ENCODE peak calls at places on chromosomes 13 and 19, in four cellular contexts. J, P, U and W are unnamed samples.

GRCh38 chr13:33299626-33300025 is 14.1 kb upstream of the STARD13 start:
- DNase-seq in J (no peak), P (no peak), U (no peak), W (no peak)

GRCh38 chr13:54593504-54593903 is 1564.9 kb downstream of the OLFM4 start:
- DNase-seq in J (no peak), P (no peak), U (no peak), W (no peak)

GRCh38 chr13:24308488-24309020 is 826 bp upstream of the C1QTNF9 start:
- DNase-seq in J (no peak), P (no peak), U (no peak), W (no peak)

GRCh38 chr19:49988433-49988832 is 27.5 kb upstream of the SIGLEC11 start:
- DNase-seq in J (no peak), P (no peak), U (no peak), W (no peak)

GRCh38 chr19:927707-928401 is 2.0 kb downstream of the ARID3A start:
- DNase-seq in J (no peak), P (no peak), U (no peak), W (no peak)

GRCh38 chr13:39347926-39348901 is 254.8 kb downstream of the LHFPL6 start:
- DNase-seq in J (peak), P (no peak), U (no peak), W (no peak)

GRCh38 chr19:51470966-51471365 is 7.4 kb upstream of the CEACAM18 start:
- DNase-seq in J (no peak), P (no peak), U (no peak), W (no peak)

GRCh38 chr19:45882652-45883585 is 3.0 kb downstream of the IRF2BP1 start:
- DNase-seq in J (peak), P (peak), U (peak), W (peak)

GRCh38 chr19:46634045-46634655 is 1.9 kb downstream of the GNG8 start:
- DNase-seq in J (peak), P (no peak), U (no peak), W (peak)

GRCh38 chr19:33376423-33376822 is 2.9 kb downstream of the CEBPG start:
- DNase-seq in J (no peak), P (no peak), U (peak), W (no peak)
- TF ChIP-seq TCF12 in J (no peak), P (no peak), U (no peak), W (no peak)

GRCh38 chr13:114151565-114152284 is 19.3 kb upstream of the RASA3 start:
- DNase-seq in J (no peak), P (no peak), U (no peak), W (no peak)
- TF ChIP-seq YY1 in J (no peak), P (no peak), U (no peak), W (no peak)

DNA sequence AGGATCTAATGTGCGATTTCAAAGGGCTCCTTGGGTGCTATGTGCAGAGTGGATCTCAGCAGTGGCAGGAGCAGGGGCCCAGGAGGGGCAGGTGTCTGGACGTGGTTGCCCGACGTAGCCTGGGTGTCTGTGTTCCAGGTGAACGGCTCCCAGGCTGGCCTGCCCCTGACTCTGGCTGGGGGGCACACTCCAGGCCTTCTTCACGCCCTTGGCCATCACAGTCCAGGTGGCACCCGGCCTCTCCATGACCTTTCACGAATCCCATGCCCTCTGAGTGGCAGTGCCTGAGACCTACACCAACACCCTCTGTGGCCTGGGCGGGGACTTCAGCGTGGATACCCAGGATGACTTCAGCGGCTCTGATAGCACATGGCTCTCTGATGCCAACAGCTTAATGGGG is 11.3 kb upstream of the FXYD3 start:
- DNase-seq in J (no peak), P (no peak), U (no peak), W (no peak)
- TF ChIP-seq TCF12 in J (no peak), P (no peak), U (no peak), W (no peak)

GRCh38 chr19:38815059-38816001 is 2.6 kb upstream of the LGALS4 start:
- DNase-seq in J (no peak), P (no peak), U (no peak), W (peak)
- TF ChIP-seq YY1 in J (no peak), P (no peak), U (no peak), W (no peak)

DNA sequence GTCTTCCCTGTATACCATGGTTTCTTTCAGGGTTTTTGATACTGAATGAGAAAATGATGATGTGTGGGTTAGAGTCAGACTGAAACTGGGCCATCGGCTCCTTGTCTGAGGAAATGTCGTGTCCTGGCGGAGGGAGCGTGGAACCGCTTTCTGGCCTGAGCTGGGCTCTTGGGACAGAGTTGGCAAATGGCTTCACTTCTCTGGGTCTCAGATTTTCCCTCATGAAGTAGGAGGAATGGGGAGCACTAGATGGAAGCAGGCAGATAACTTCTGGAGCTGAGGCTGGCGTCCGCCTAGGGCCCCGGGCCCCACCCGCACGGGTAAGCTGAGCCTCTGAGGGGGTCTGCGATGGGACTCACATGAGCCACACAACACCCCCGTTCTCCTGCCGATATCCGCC is 133.3 kb upstream of the WASF3 start:
- DNase-seq in J (no peak), P (no peak), U (no peak), W (no peak)
- TF ChIP-seq TCF12 in J (no peak), P (no peak), U (no peak), W (no peak)

GRCh38 chr13:98994080-98994479 is 16.2 kb upstream of the DOCK9 start:
- DNase-seq in J (peak), P (no peak), U (no peak), W (no peak)

GRCh38 chr13:98996046-98996445 is 18.2 kb upstream of the DOCK9 start:
- DNase-seq in J (peak), P (no peak), U (no peak), W (no peak)

GRCh38 chr13:98997051-98997730 is 19.3 kb upstream of the DOCK9 start:
- DNase-seq in J (peak), P (no peak), U (no peak), W (no peak)

GRCh38 chr13:98992355-98992754 is 14.5 kb upstream of the DOCK9 start:
- DNase-seq in J (no peak), P (no peak), U (no peak), W (no peak)

DNA sequence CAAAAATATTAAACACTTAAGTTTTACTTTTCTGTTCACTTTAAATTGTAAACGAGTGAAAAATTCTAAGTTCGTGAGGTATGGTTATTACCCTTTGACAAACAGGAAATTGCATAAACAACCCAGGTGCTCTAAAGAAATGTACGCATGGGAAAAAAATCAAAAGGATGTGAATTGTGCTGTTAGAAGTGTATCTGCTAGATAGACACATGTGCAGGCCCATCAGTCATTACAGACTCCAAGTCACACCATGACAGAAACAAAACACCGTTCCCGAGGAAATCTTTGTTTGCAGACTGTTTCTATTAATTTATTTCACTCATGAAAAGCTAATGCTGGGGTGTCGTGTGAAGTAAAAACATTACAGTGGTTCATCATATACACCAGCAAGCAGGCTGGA is 17.0 kb upstream of the DOCK9 start:
- DNase-seq in J (no peak), P (no peak), U (no peak), W (no peak)
- TF ChIP-seq YY1 in J (no peak), P (no peak), U (no peak), W (no peak)

GRCh38 chr19:28429356-28429755 is 783.6 kb downstream of the UQCRFS1 start:
- DNase-seq in J (peak), P (no peak), U (no peak), W (no peak)

GRCh38 chr19:28428644-28429348 is 784.2 kb downstream of the UQCRFS1 start:
- DNase-seq in J (peak), P (no peak), U (no peak), W (no peak)

GRCh38 chr19:28426902-28427232 is 786.1 kb downstream of the UQCRFS1 start:
- DNase-seq in J (no peak), P (no peak), U (no peak), W (no peak)

GRCh38 chr19:28426110-28426901 is 786.6 kb downstream of the UQCRFS1 start:
- DNase-seq in J (peak), P (no peak), U (no peak), W (no peak)

DNA sequence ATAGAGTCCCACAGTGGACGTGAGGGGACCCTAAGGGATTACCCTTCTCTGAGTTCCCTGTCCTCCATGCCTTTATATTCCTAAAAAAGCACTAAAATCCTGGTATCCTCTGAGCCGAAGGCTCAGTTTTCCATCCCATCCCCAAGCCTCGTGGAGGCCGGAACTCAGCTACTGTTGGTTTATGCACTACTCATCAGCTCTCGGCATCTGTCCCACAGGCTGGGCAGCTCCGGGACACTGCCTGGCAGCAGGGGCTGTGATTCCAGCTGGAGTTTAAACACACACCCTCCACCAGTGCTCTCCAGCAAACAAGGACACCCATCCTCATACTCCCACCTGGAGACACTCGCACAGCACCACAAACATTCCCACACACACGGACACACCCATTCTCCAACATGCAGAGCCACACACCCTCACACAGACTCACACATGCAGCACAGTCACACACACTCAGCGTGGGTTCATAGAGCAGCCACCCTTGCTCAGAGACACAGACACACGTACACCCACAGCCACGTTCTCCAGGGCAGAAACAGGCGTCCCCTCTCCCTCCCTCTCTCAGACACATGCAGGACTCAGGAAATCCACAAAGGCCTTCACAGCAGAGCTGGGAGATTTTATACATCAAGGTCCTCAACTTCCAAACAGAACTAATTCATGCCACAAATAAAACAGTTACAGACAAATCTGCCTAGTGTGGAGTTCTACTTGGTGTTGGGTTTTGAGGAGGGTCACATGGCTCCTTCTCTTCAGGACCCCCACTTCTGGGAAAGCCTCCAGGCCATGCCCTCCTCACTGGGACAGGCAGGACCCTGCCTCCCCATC is 785.5 kb downstream of the UQCRFS1 start:
- DNase-seq in J (peak), P (no peak), U (no peak), W (no peak)
- TF ChIP-seq TCF12 in J (no peak), P (no peak), U (no peak), W (no peak)